ENCODE peak calls at places on chromosomes 7 and 10, in nine cellular contexts. O is H1, T is IMR-90, V is astrocyte, B is OCI-LY7, J is GM23248, Z is hepatocyte, S is fibroblast of lung, G is mammary epithelial cell. U is an unnamed sample. For H3K4me1 and H4K20me1, the result is how much of the 10 kb centered on the place peaks cover.

GRCh38 chr10:88879754-88880286 is at the start of gene STAMBPL1:
- DNase-seq in O (no peak), T (no peak), V (no peak), B (peak), J (no peak), Z (peak), S (peak), G (no peak), U (no peak)

GRCh38 chr10:103776878-103777591 is 78.3 kb downstream of the SH3PXD2A start:
- DNase-seq in O (no peak), T (peak), V (no peak), B (no peak), J (no peak), Z (no peak), S (peak), G (peak), U (no peak)

GRCh38 chr7:128059143-128059975 is 28.1 kb upstream of the LRRC4 start:
- DNase-seq in O (no peak), T (no peak), V (peak), B (peak), J (no peak), Z (no peak), S (no peak), G (no peak), U (no peak)

GRCh38 chr10:4661572-4662255 is 164.3 kb upstream of the AKR1E2 start:
- DNase-seq in O (no peak), T (no peak), V (no peak), B (no peak), J (peak), Z (peak), S (peak), G (no peak), U (no peak)

GRCh38 chr7:34236839-34237492 is 331.6 kb downstream of the BMPER start:
- DNase-seq in O (no peak), T (no peak), V (no peak), B (no peak), J (no peak), Z (no peak), S (no peak), G (no peak), U (no peak)

GRCh38 chr10:12699258-12699700 is 302.2 kb downstream of the CCDC3 start:
- DNase-seq in O (no peak), T (no peak), V (peak), B (no peak), J (peak), Z (peak), S (no peak), G (no peak), U (no peak)

GRCh38 chr10:48523212-48523819 is 81.6 kb downstream of the ARHGAP22 start:
- DNase-seq in O (no peak), T (peak), V (peak), B (no peak), J (peak), Z (peak), S (peak), G (no peak), U (no peak)

GRCh38 chr10:76388321-76388720 is 956.9 kb downstream of the LRMDA start:
- DNase-seq in O (no peak), T (peak), V (peak), B (no peak), J (peak), Z (no peak), S (no peak), G (peak), U (no peak)

GRCh38 chr10:89100680-89101079 is 106.4 kb downstream of the CH25H start:
- DNase-seq in O (no peak), T (peak), V (peak), B (no peak), J (peak), Z (no peak), S (peak), G (no peak), U (no peak)

GRCh38 chr7:44769381-44770209 is 20.9 kb downstream of the ZMIZ2 start:
- DNase-seq in O (no peak), T (peak), V (peak), B (no peak), J (peak), Z (no peak), S (peak), G (peak), U (no peak)

DNA sequence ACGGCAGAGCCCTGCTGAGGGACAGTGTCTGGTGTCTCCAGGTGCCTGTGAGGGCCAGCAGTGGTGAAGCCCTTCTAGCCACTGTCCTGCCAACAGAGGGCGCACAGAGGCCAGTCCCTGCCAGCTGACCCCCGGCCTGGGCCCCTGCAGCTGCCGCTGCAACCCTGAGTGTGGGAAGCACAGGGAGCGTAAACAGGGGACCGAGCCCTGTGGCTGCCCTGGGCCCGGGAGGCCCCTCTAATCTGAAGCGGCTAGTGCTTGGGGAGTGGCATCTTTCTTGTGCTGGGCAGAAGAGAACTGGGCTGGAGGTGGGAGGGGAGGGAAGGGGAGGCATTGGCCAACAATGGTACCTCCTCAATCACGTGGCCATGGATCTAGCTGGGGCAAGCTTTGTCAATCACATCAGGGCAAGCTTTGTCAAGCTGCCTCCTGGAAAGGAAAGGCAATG is 34.6 kb downstream of the TRIM8 start:
- DNase-seq in O (peak), T (peak), V (no peak), B (peak), J (peak), Z (peak), S (peak), G (peak), U (no peak)
- H3K4me1 ChIP-seq in O (under half), T (under half), V (under half), B (under half), J (under half), Z (half or more), S (under half), G (under half), U (under half)

DNA sequence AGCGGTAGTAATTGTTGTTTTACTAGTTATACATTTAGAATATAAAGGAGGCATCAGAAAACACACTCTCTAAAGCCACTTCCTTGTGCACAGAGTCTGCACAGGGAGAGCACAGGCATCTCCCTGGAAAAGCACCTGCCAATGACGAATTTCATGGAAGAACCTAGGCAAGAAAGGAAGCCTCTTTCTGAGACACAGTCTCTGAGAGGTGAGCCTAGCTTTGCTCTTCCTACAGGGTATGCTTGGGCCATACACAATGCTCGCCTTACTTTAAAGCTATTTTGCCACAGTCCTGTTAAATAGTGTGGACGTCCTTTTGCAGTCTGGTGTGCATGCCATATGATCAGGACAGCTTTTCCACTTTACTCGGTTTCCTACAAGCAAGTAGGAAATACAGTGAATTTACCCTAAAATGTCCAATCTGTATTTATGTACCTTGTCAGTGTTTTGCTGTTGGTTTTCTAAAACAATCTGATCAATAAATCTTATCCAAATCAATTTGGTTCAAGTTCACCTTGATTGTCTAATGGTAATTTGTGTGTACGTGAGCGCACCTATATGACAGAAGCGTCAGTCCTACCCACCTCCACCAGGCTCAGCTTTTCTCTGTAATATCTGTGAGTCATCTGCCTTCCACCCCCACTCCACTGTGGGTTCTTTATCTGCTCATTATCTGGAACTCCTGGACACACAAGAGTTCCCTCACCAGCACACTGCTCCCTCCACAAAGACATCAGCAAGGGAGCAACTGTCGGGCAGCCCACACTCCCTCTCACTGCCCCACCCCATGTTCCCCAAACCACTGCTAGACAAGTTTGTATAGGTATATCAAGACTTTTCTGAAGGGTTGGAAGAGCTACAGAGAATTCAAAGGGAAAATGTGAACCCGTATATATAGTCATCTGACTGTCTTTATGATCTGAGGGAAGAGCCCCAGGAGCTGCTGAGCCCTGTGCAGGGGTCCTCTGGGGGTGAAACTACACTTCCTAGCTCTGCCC is 65.2 kb downstream of the KLHDC10 start:
- DNase-seq in O (no peak), T (peak), V (peak), B (no peak), J (peak), Z (no peak), S (no peak), G (no peak), U (no peak)
- H4K20me1 ChIP-seq in O (under half), T (under half), V (under half), B (under half), J (under half), Z (under half), S (under half), G (under half), U (under half)

GRCh38 chr7:26855421-26855820 is 9.0 kb downstream of the SKAP2 start:
- DNase-seq in O (no peak), T (no peak), V (no peak), B (no peak), J (no peak), Z (no peak), S (peak), G (peak), U (no peak)
- H3K4me3 ChIP-seq in O (no peak), T (no peak), V (no peak), B (no peak), J (no peak), Z (no peak), S (no peak), G (peak), U (peak)

GRCh38 chr7:134897936-134898335 is 88.4 kb upstream of the AGBL3 start:
- DNase-seq in O (no peak), T (no peak), V (no peak), B (no peak), J (no peak), Z (no peak), S (no peak), G (no peak), U (no peak)
- H3K4me1 ChIP-seq in O (under half), T (under half), V (under half), B (under half), J (under half), Z (half or more), S (under half), G (under half), U (under half)

GRCh38 chr10:26460736-26461135 is 22.6 kb downstream of the APBB1IP start:
- DNase-seq in O (no peak), T (no peak), V (no peak), B (no peak), J (no peak), Z (no peak), S (no peak), G (no peak), U (no peak)
- H4K20me1 ChIP-seq in O (under half), T (under half), V (under half), B (under half), J (under half), Z (under half), S (under half), G (under half), U (under half)

DNA sequence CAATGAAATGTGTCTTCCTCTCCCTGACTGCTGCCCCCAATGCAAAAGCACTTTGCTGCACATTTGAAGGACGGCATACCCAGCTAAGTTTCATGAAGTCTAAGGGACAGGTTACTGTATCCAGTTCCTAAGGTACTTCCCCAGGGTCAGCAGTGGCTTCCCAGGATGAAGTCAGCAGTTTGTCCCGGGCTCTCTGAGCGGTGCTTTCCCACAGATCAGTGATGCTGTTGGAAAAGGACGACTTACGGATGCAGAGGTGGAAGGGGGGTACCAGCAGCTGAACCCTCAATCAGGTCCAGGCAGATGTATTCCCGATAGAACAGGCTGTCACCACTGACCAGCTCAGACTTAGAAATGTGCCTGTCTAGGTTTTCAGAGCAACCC is 303.5 kb downstream of the PRPF18 start:
- DNase-seq in O (no peak), T (peak), V (peak), B (no peak), J (peak), Z (no peak), S (no peak), G (no peak), U (no peak)
- H3K4me3 ChIP-seq in O (peak), T (peak), V (peak), B (no peak), J (peak), Z (no peak), S (peak), G (no peak), U (peak)

U was measured in keratinocyte.